ENCODE peak calls at places on chromosomes 16 and 17, in four cellular contexts. One of them, this sample, is unnamed.

GRCh38 chr17:46772013-46772878 is 46.2 kb downstream of the WNT3 start:
- DNase-seq in astrocyte: no peak
- DNase-seq in stimulated activated effector memory CD8-positive, alpha-beta T cell treated with anti-CD3 and anti-CD28 coated beads, Interleukin-12 subunit alpha, Interleukin-12 subunit beta, amount 100 ng/mL, for 72 hours: no peak
- DNase-seq in EL: peak
- DNase-seq in this sample: peak

GRCh38 chr17:50884354-50885311 is 18.5 kb upstream of the TOB1 start:
- DNase-seq in astrocyte: peak
- DNase-seq in stimulated activated effector memory CD8-positive, alpha-beta T cell treated with anti-CD3 and anti-CD28 coated beads, Interleukin-12 subunit alpha, Interleukin-12 subunit beta, amount 100 ng/mL, for 72 hours: no peak
- DNase-seq in EL: no peak
- DNase-seq in this sample: no peak

GRCh38 chr17:42131971-42132370 is 9.4 kb downstream of the HSPB9 start:
- DNase-seq in EL: no peak
- DNase-seq in astrocyte: peak
- DNase-seq in stimulated activated effector memory CD8-positive, alpha-beta T cell treated with anti-CD3 and anti-CD28 coated beads, Interleukin-12 subunit alpha, Interleukin-12 subunit beta, amount 100 ng/mL, for 72 hours: no peak
- DNase-seq in this sample: no peak

GRCh38 chr17:34757611-34758010 is 178.2 kb downstream of the TMEM132E start:
- DNase-seq in stimulated activated effector memory CD8-positive, alpha-beta T cell treated with anti-CD3 and anti-CD28 coated beads, Interleukin-12 subunit alpha, Interleukin-12 subunit beta, amount 100 ng/mL, for 72 hours: no peak
- DNase-seq in astrocyte: no peak
- DNase-seq in EL: no peak
- DNase-seq in this sample: no peak

GRCh38 chr17:74605361-74605760 is 13.3 kb upstream of the CD300LD start:
- DNase-seq in EL: peak
- DNase-seq in stimulated activated effector memory CD8-positive, alpha-beta T cell treated with anti-CD3 and anti-CD28 coated beads, Interleukin-12 subunit alpha, Interleukin-12 subunit beta, amount 100 ng/mL, for 72 hours: no peak
- DNase-seq in astrocyte: peak
- DNase-seq in this sample: no peak

GRCh38 chr16:10181196-10182162 is 749 bp downstream of the GRIN2A start:
- DNase-seq in stimulated activated effector memory CD8-positive, alpha-beta T cell treated with anti-CD3 and anti-CD28 coated beads, Interleukin-12 subunit alpha, Interleukin-12 subunit beta, amount 100 ng/mL, for 72 hours: peak
- DNase-seq in astrocyte: peak
- DNase-seq in EL: peak
- DNase-seq in this sample: peak

GRCh38 chr17:72392056-72393010 is 271.5 kb downstream of the SOX9 start:
- DNase-seq in astrocyte: peak
- DNase-seq in stimulated activated effector memory CD8-positive, alpha-beta T cell treated with anti-CD3 and anti-CD28 coated beads, Interleukin-12 subunit alpha, Interleukin-12 subunit beta, amount 100 ng/mL, for 72 hours: no peak
- DNase-seq in EL: peak
- DNase-seq in this sample: no peak

GRCh38 chr16:85052536-85052935 is 24.9 kb downstream of the KIAA0513 start:
- DNase-seq in astrocyte: peak
- DNase-seq in EL: no peak
- DNase-seq in stimulated activated effector memory CD8-positive, alpha-beta T cell treated with anti-CD3 and anti-CD28 coated beads, Interleukin-12 subunit alpha, Interleukin-12 subunit beta, amount 100 ng/mL, for 72 hours: no peak
- DNase-seq in this sample: no peak

GRCh38 chr16:57743886-57744645 is 8.5 kb downstream of the KATNB1 start:
- DNase-seq in stimulated activated effector memory CD8-positive, alpha-beta T cell treated with anti-CD3 and anti-CD28 coated beads, Interleukin-12 subunit alpha, Interleukin-12 subunit beta, amount 100 ng/mL, for 72 hours: no peak
- DNase-seq in EL: no peak
- DNase-seq in astrocyte: no peak
- DNase-seq in this sample: no peak

GRCh38 chr16:49484454-49484853 is 110.8 kb downstream of the C16orf78 start:
- DNase-seq in astrocyte: no peak
- DNase-seq in EL: no peak
- DNase-seq in stimulated activated effector memory CD8-positive, alpha-beta T cell treated with anti-CD3 and anti-CD28 coated beads, Interleukin-12 subunit alpha, Interleukin-12 subunit beta, amount 100 ng/mL, for 72 hours: no peak
- DNase-seq in this sample: peak

This sample was measured in A673.